ENCODE peak calls at places on chromosomes 13 and 19, in four cellular contexts. I, E, P and M are unnamed samples.

GRCh38 chr13:38582133-38582532 is 104.7 kb upstream of the FREM2 start:
- DNase-seq in P (peak), I (peak), E (no peak), M (peak)

GRCh38 chr19:44592451-44592890 is 20.9 kb upstream of the IGSF23 start:
- DNase-seq in I (no peak), E (no peak), P (no peak), M (no peak)

GRCh38 chr13:96817336-96817941 is 176.8 kb downstream of the OXGR1 start:
- DNase-seq in E (no peak), P (no peak), I (peak), M (no peak)

GRCh38 chr13:106078191-106078590 is 457.3 kb downstream of the EFNB2 start:
- DNase-seq in E (no peak), I (peak), P (no peak), M (no peak)

GRCh38 chr13:44637581-44637980 is 61.5 kb upstream of the TSC22D1 start:
- DNase-seq in P (no peak), E (no peak), I (no peak), M (no peak)

GRCh38 chr19:3210347-3211017 is 14.0 kb upstream of the CELF5 start:
- DNase-seq in I (no peak), E (peak), P (peak), M (peak)

GRCh38 chr13:44004881-44005280 is 125.2 kb downstream of the LACC1 start:
- DNase-seq in I (peak), E (no peak), P (no peak), M (no peak)

GRCh38 chr13:37984357-37984756 is 114.8 kb upstream of the TRPC4 start:
- DNase-seq in P (no peak), E (no peak), I (no peak), M (no peak)

GRCh38 chr19:5889288-5889971 is 14.2 kb downstream of the NDUFA11 start:
- DNase-seq in I (peak), P (no peak), E (no peak), M (no peak)

GRCh38 chr13:42048625-42049453 is at the start of gene DGKH:
- DNase-seq in P (peak), E (peak), I (peak), M (peak)

GRCh38 chr19:8459520-8460260 is 14.9 kb downstream of the HNRNPM start:
- DNase-seq in I (peak), E (no peak), P (no peak), M (no peak)

GRCh38 chr13:108755084-108755483 is 125.7 kb downstream of the MYO16 start:
- DNase-seq in P (no peak), I (no peak), E (no peak), M (no peak)

GRCh38 chr19:590396-590745 is 690 bp downstream of the HCN2 start:
- DNase-seq in E (no peak), P (no peak), I (peak), M (no peak)

GRCh38 chr19:54451331-54451871 is 2.4 kb downstream of the LENG8 start:
- DNase-seq in P (no peak), I (no peak), E (no peak), M (no peak)

DNA sequence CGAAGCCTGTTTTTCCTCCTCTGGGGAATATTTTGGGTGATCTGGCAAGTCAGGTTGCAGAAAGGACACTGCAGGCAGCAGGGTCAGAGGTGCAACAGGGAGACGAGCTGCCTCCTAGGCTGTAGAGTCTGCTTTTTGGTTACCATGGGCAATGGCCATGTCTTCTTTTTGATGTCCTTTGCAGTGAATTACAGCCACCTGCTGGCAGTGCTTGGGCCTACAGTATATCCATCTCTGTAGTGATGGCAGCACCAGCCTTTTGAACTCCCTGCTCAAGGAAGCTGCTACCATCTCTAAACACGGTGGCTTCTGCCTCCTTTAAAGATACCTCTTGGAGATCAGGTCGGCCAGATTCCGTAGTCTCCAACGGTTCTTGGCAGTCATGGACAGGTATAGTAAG is 73.9 kb downstream of the WTIP start:
- DNase-seq in E (no peak), I (no peak), P (peak), M (no peak)
- TF ChIP-seq CTCF in E (no peak), I (peak), P (peak), M (peak)

DNA sequence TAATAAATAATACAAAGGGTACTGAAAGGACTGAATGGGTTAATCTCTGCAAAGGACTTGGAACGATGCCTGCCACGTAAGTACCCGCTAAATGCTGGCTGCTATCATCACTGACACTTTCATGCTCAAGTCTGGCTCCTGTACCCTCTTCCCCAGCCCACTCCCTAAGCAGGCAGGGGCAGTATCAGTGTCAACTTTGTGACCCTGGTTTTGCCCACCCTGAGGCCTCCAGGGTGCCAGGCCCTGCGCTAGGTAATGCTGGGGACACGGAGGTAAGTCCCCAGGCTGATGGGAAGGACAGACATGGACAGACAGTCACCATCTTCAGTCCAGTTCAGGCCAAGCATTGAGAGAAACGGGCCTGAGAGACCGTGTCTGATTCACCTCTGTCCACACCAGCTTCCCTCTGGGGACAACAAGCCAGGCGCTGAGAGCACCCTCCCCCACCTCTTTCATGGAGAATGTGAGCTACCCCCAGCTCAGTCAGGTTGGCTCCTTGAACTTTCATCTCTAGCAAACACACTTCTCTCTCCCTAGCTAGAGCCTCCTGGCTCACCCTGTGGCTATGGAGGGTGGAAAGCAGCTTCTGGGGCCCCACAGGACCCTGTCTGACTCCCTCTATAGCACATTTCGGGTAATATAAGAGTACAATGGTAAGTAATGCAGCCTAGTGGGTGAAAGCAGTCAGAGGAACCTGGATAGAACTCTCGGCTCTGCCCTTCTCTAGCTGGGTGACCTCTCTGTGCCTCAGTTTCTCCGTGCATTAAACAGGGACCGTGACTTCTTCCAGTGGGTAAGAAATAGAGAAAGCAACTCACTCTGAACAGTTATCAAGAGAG is 758 bp downstream of the ETFB start:
- DNase-seq in I (peak), P (no peak), E (peak), M (no peak)
- TF ChIP-seq CTCF in I (no peak), P (no peak), E (no peak), M (no peak)

GRCh38 chr19:41785653-41786052 is 10.7 kb upstream of the CEACAM3 start:
- DNase-seq in E (peak), I (peak), P (peak), M (peak)
- TF ChIP-seq CTCF in E (no peak), I (peak), P (peak), M (peak)

GRCh38 chr13:66489586-66489985 is 740.5 kb downstream of the PCDH9 start:
- DNase-seq in P (no peak), E (no peak), I (peak), M (no peak)

GRCh38 chr13:66491241-66491640 is 738.9 kb downstream of the PCDH9 start:
- DNase-seq in I (no peak), E (no peak), P (no peak), M (no peak)

GRCh38 chr13:66489172-66489571 is 741.0 kb downstream of the PCDH9 start:
- DNase-seq in E (no peak), P (no peak), I (no peak), M (no peak)

GRCh38 chr13:66492479-66492878 is 737.7 kb downstream of the PCDH9 start:
- DNase-seq in P (peak), E (no peak), I (no peak), M (no peak)
- TF ChIP-seq CTCF in P (no peak), E (no peak), I (no peak), M (peak)

GRCh38 chr19:13240312-13241022 is 90.3 kb downstream of the IER2 start:
- DNase-seq in E (no peak), I (no peak), P (no peak), M (no peak)
- TF ChIP-seq CTCF in E (no peak), I (no peak), P (peak), M (no peak)

DNA sequence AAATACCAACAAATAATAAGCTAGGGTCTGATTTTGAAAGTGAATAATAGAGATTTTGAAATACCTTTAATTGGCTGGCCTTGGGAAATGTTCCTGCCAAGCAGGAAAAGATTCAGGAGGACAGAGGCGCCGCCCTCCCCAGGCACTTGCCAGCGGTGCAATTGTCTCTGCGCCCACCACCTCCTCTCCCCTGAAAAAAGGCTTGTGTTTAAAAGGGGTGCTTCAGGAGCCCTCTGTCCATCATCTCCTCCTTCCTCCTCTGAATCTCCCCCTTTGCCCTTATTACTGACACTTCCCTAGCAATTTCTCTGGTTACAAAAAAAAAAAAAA is 85.6 kb upstream of the GPR183 start:
- DNase-seq in E (no peak), I (no peak), P (peak), M (no peak)
- TF ChIP-seq CTCF in E (no peak), I (no peak), P (no peak), M (no peak)

GRCh38 chr13:39895254-39895653 is 239.8 kb downstream of the COG6 start:
- DNase-seq in I (no peak), E (no peak), P (peak), M (no peak)
- TF ChIP-seq CTCF in I (no peak), E (no peak), P (no peak), M (no peak)

DNA sequence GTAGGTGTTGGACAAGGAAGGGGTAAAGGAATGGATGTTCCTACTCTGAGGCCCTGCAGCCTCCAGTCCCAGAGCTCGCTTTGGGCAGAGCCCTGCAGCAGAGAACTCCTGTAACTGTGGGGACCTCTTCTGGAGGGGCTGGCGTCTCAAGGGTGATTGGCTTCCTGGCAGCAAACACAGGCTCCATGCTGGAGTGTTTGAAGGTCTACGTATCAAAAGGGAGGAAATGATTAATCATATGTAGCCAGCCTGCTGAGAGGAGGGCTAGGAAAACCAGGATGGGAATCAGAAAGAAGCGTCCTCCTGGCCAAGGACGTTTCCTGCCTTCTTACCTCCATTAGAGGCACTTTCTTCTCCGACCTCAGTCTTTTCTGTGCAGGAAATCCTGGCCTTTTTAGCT is 208.5 kb downstream of the TSHZ3 start:
- DNase-seq in I (peak), P (no peak), E (no peak), M (no peak)
- TF ChIP-seq CTCF in I (no peak), P (no peak), E (no peak), M (no peak)

GRCh38 chr19:36092566-36092965 is 18.4 kb upstream of the OVOL3 start:
- DNase-seq in P (no peak), E (no peak), I (no peak), M (no peak)
- TF ChIP-seq CTCF in P (no peak), E (no peak), I (no peak), M (no peak)